ENCODE peak calls at places on chromosomes 2 and 18, in eight cellular contexts. W is fibroblast of lung; L is GM13976; T is prostate gland; H is RWPE1; Q is AG09319; Y is endothelial cell; Z is CD8-positive, alpha-beta T cell. A is an unnamed sample.

GRCh38 chr2:106956416-106956815 is 70.4 kb upstream of the ST6GAL2 start:
- DNase-seq in Z (no peak), Y (no peak), T (no peak), Q (no peak), L (no peak), W (peak), H (no peak), A (no peak)

GRCh38 chr18:46712406-46712805 is 44.4 kb downstream of the ST8SIA5 start:
- DNase-seq in H (no peak), W (peak), Q (peak), L (no peak), Z (no peak), Y (no peak), T (no peak), A (no peak)

GRCh38 chr2:174330945-174331619 is 3.7 kb upstream of the SP9 start:
- DNase-seq in H (no peak), Z (no peak), L (no peak), Y (peak), W (no peak), Q (no peak), T (no peak), A (no peak)

GRCh38 chr18:25327631-25328030 is 24.3 kb downstream of the ZNF521 start:
- DNase-seq in Y (no peak), Q (no peak), T (no peak), L (no peak), H (no peak), Z (no peak), W (no peak), A (no peak)

GRCh38 chr18:11219571-11219970 is 70.2 kb upstream of the PIEZO2 start:
- DNase-seq in H (no peak), T (no peak), Y (no peak), Z (no peak), Q (no peak), L (no peak), W (no peak), A (no peak)

GRCh38 chr2:3149441-3150217 is 228.0 kb downstream of the EIPR1 start:
- DNase-seq in H (no peak), Q (no peak), Y (no peak), L (no peak), W (no peak), Z (no peak), T (peak), A (no peak)

GRCh38 chr2:220228310-220229006 is 601.0 kb downstream of the SLC4A3 start:
- DNase-seq in L (no peak), Y (no peak), W (peak), H (peak), Z (no peak), T (no peak), Q (peak), A (no peak)

GRCh38 chr2:62465741-62466500 is 40.1 kb downstream of the TMEM17 start:
- DNase-seq in Q (no peak), Z (no peak), T (no peak), Y (peak), W (no peak), H (no peak), L (no peak), A (no peak)

GRCh38 chr18:21303445-21303844 is 61.4 kb downstream of the GREB1L start:
- DNase-seq in H (no peak), Z (no peak), T (no peak), W (no peak), Y (no peak), L (no peak), Q (no peak), A (no peak)

GRCh38 chr2:182069416-182069815 is 83.8 kb downstream of the PPP1R1C start:
- DNase-seq in H (no peak), W (no peak), Y (no peak), T (no peak), Q (no peak), Z (no peak), L (no peak), A (no peak)

GRCh38 chr2:179262077-179262660 is 2.5 kb downstream of the SESTD1 start:
- DNase-seq in Y (no peak), T (no peak), H (no peak), Q (no peak), Z (no peak), W (no peak), L (no peak), A (no peak)

GRCh38 chr2:3021720-3022119 is 355.9 kb downstream of the EIPR1 start:
- DNase-seq in L (no peak), Z (no peak), Q (no peak), T (no peak), Y (no peak), W (no peak), H (no peak), A (no peak)

GRCh38 chr2:164981217-164981990 is 26.1 kb upstream of the SLC38A11 start:
- DNase-seq in Z (no peak), Q (no peak), L (no peak), Y (no peak), W (peak), T (no peak), H (no peak), A (no peak)

GRCh38 chr18:57205641-57206040 is 58.8 kb downstream of the BOD1L2 start:
- DNase-seq in T (no peak), W (no peak), Z (no peak), Y (no peak), H (no peak), L (no peak), Q (no peak), A (no peak)

GRCh38 chr18:57207124-57207916 is 60.4 kb downstream of the BOD1L2 start:
- DNase-seq in Y (no peak), Z (no peak), L (no peak), T (no peak), H (no peak), Q (no peak), W (no peak), A (no peak)

GRCh38 chr18:57208056-57208455 is 61.2 kb downstream of the BOD1L2 start:
- DNase-seq in H (no peak), T (no peak), W (no peak), Y (no peak), Z (no peak), Q (no peak), L (no peak), A (no peak)

GRCh38 chr18:57198025-57198424 is 51.1 kb downstream of the BOD1L2 start:
- DNase-seq in Q (no peak), Z (no peak), H (no peak), Y (no peak), W (no peak), T (no peak), L (no peak), A (no peak)

GRCh38 chr18:57202881-57203280 is 56.0 kb downstream of the BOD1L2 start:
- DNase-seq in Q (no peak), W (no peak), T (no peak), L (no peak), Z (no peak), H (no peak), Y (no peak), A (no peak)
- TF ChIP-seq CTCF in Q (no peak), W (no peak), T (no peak), L (no peak), Z (no peak), H (no peak), Y (no peak), A (no peak)

GRCh38 chr2:148523315-148523714 is 121.2 kb upstream of the EPC2 start:
- DNase-seq in L (no peak), Y (no peak), T (no peak), H (no peak), W (no peak), Z (no peak), Q (no peak), A (no peak)
- TF ChIP-seq CTCF in L (no peak), Y (no peak), T (no peak), H (no peak), W (no peak), Z (no peak), Q (no peak), A (no peak)

GRCh38 chr2:141109633-141110032 is 1021.2 kb downstream of the LRP1B start:
- DNase-seq in Y (no peak), T (no peak), W (no peak), L (no peak), Z (no peak), Q (no peak), H (peak), A (no peak)
- TF ChIP-seq CTCF in Y (no peak), T (no peak), W (no peak), L (no peak), Z (no peak), Q (peak), H (no peak), A (peak)

GRCh38 chr2:53275743-53276142 is 491.9 kb upstream of the CHAC2 start:
- DNase-seq in Q (no peak), H (no peak), T (no peak), L (no peak), Y (no peak), W (no peak), Z (no peak), A (no peak)
- TF ChIP-seq CTCF in Q (no peak), H (no peak), T (no peak), L (no peak), Y (no peak), W (no peak), Z (no peak), A (no peak)

DNA sequence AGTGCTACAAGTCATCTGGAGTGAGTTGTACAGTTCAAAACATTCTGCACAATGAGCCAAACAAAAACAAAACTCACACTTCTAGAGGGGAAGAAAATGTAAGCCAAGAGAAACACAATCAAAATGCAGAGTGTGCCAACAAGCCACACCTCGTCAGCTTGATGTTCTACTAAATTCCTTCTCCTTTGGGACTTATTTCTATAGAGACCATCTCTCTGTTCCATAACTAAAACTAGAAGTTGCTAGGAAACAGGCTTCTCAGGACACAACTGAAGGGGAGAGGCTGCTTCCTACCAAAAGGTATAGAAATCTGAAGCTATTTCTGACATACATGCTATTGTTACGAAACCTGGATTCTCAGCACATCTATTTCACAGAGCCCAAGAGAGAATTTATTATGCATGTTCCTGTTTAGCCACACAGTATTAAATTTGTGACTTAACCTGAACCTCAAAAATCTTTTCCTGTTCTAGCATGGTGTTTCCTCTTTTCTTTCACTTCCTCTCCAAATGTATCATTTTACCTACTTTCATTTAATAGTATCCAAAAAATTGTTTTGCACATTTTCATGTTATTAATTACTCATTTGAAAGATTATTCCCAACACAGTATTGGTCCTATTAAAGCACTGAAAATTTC is 211.4 kb upstream of the CCDC150 start:
- DNase-seq in H (no peak), Z (no peak), T (no peak), W (no peak), Y (no peak), L (no peak), Q (no peak), A (no peak)
- TF ChIP-seq CTCF in H (no peak), Z (no peak), T (no peak), W (no peak), Y (no peak), L (no peak), Q (no peak), A (no peak)

DNA sequence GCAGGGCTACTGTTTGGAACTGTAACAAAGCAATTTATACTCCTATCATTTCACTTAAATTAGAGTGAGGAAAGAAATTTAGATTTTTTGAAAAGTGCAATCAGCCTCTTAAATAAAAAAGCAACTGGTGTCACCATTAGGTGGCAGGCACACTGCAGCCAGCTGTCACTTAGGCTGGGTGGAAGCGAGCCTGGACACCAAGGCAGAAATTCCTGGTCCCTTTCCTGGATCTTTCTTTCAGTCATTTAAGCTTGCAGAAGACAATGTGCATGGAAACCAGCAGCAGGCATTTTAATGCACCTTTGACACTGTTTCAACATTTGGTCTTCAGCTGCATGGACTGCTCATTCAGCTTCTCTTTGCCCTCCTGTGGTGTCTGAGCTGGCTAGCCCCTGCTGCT is 61.0 kb downstream of the AQP4 start:
- DNase-seq in H (no peak), L (no peak), Z (no peak), T (no peak), Y (peak), W (no peak), Q (no peak), A (no peak)
- TF ChIP-seq CTCF in H (peak), L (no peak), Z (no peak), T (peak), Y (peak), W (no peak), Q (no peak), A (peak)

DNA sequence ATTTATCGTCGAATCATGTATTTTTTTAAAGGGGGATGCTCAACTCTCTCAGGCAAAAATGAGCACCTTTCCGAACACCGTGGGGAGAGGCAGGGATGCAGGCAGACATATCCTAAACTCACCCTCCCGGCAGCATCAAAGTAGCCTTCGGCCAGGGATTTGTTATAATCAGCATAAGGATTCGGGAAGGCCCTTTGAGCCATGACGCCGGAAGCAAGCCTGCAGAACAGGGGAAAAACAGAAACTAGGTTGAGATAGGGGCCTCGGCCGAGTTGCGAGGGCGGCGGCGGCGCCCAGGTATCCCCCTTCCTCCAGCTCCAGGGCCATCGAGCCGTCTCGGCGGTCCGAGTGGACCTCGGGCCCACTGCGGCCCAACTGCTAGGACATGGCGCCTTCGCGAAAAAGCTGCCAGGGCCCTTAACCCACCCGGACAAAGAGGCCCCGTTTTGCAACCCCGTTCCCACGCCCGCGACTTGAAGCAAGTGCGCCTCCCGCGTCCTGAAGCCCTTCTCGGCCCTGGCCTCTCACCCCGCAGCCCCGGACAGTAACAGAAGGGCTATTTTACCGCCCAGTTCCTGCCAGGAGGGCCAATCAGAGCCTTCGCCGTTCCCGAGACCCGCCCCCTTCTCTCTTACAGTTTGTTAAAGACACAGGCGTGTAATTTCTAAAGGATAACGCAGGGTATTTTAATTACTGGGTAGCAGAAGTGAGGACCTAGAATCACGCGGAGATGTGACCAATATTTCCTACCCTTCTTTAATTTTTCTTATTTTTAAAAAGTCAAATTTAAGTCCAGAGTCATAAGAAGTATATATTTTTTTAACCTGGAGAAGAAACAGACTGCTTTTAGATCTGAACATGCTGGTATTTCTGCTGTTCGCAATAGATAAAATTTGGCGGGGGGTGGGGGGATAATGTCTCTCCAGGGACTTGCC is at the start of gene LANCL1:
- DNase-seq in H (peak), Q (peak), Z (peak), L (peak), T (peak), Y (peak), W (peak), A (peak)
- TF ChIP-seq CTCF in H (no peak), Q (no peak), Z (no peak), L (no peak), T (peak), Y (no peak), W (no peak), A (no peak)

A was measured in chondrocyte.